ENCODE peak calls at places on chromosomes 11 and 22, in five cellular contexts. A, Z, R, W and U are unnamed samples.

GRCh38 chr11:14902650-14903350 is 10.8 kb upstream of the CYP2R1 start:
- DNase-seq in Z (no peak), W (no peak), R (no peak), A (no peak), U (no peak)

GRCh38 chr11:12675951-12676711 is 1.9 kb downstream of the TEAD1 start:
- DNase-seq in R (no peak), A (no peak), Z (no peak), W (peak; percentile 34), U (no peak)

GRCh38 chr11:117868815-117869642 is 7.4 kb downstream of the FXYD6 start:
- DNase-seq in W (no peak), Z (no peak), A (no peak), R (no peak), U (peak; percentile 53)

GRCh38 chr22:46575915-46576555 is 38.6 kb upstream of the CELSR1 start:
- DNase-seq in Z (no peak), R (no peak), W (no peak), A (no peak), U (peak; percentile 71)

GRCh38 chr22:48673806-48674500 is 1153.7 kb downstream of the BRD1 start:
- DNase-seq in Z (no peak), W (no peak), R (no peak), A (no peak), U (no peak)

GRCh38 chr11:827146-827860 is 416 bp upstream of the CRACR2B start:
- DNase-seq in A (peak; percentile 47), Z (no peak), R (no peak), W (peak; percentile 56), U (peak; percentile 87)

GRCh38 chr22:41949297-41949965 is 2.5 kb upstream of the CENPM start:
- DNase-seq in A (no peak), W (no peak), Z (no peak), R (no peak), U (no peak)

GRCh38 chr22:49015459-49015858 is 812.2 kb downstream of the BRD1 start:
- DNase-seq in W (peak; percentile 25), Z (no peak), A (no peak), R (no peak), U (no peak)

GRCh38 chr11:65559951-65560537 is 1.9 kb upstream of the LTBP3 start:
- DNase-seq in Z (peak; percentile 89), W (no peak), R (no peak), A (peak; percentile 64), U (no peak)

GRCh38 chr11:111469200-111469599 is 43.0 kb downstream of the BTG4 start:
- DNase-seq in Z (no peak), R (no peak), W (no peak), A (no peak), U (no peak)

GRCh38 chr11:42049650-42050049 is 590.2 kb upstream of the LRRC4C start:
- DNase-seq in W (no peak), R (no peak), Z (no peak), A (no peak), U (no peak)

DNA sequence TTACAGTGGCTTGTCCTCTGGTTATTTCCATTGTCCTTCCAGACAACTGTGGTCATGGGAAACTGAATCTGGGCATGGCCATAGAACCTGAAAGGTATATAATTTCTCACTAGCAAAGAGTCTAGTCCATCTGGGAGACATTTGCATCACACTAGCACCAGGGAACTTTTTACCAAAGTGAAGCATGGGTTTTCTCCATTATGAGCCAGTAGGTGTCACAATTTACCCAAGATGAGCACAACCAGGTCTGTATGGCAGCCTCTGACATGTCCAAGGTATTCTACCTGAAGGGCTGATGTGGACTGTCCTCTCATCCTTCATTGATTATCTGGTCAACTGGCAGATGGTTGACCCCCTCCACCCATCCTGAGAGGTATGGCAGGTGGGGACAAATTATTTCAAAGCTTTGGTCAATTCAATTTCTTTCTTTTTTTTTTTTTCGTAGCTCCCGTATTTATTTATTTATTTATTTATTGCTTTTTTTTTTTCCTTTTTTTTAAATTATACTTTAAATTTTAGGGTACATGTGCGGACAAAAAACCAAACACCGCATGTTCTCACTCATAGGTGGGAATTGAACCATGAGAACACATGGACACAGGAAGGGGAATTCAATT is 425.9 kb downstream of the TMEM135 start:
- DNase-seq in W (peak; percentile 5), Z (peak; percentile 42), R (no peak), A (peak; percentile 38), U (peak; percentile 82)
- TF ChIP-seq REST in W (no peak), Z (no peak), R (no peak), A (no peak), U (no peak)

DNA sequence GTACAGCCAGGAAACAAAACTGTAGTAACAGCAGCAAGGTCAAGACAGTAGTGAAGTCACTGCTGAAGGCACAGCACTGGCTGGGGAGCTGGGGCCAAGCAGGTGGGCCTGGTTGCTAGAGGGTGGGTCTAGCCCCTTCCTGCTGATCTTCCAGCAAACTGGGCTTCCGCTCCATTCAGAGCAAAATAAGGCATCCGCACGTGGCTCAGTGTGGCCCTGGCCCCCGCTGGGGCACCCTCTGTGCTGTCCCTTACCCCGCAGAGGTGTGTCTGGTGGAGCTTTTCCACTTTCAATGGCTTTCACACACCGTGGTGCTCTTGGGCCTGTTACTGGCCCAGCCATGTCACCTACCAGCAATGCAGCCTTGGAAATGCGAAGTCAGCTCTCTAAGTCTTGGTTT is 162.4 kb upstream of the B3GAT1 start:
- DNase-seq in Z (no peak), A (no peak), W (no peak), R (no peak), U (no peak)
- H2AFZ ChIP-seq in Z (no peak overlapping the region), A (no peak overlapping the region), W (no peak overlapping the region), R (no peak overlapping the region), U (no peak overlapping the region)

DNA sequence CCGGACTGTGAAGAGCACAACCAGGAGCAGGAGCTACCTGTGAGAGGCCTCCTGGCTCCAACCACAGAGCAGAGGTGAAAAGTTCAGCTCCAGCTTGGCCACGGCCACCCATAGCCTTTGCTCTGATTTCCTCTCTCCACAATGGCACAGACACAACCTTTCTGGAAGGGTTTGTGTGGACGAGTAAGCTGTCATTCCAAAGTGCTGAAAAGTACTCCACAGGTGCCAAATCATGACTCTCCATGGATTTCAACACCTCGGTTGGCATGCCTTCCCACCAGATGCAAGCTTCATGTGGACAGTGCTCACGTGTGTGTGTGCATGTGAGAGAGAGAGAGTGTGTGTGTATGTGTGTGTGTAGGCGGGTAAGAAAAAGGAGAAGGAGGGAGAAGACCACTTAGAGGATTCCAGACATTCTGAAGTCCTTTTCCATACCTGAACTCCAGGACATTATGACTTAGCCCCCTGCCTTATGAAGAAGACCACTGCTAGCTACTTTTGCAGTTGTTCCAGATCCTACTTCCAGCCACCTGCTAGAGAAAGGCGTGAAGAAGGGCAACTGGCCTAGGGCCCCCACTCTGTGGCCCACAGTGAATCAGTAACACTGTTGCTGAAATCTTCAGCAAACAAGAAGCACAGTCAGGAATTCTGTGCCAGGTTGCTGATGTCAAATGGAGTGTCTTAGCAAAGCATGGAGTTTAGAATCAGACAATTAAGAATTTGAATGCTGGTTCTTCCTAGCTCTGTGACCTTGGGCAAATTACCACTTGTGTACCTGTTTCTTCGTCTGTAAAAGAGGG is 13.9 kb upstream of the NAV2 start:
- DNase-seq in W (no peak), R (no peak), A (no peak), Z (no peak), U (no peak)
- TF ChIP-seq REST in W (no peak), R (no peak), A (no peak), Z (no peak), U (no peak)

GRCh38 chr22:21652547-21653545 is 10.7 kb downstream of the SDF2L1 start:
- DNase-seq in A (no peak), Z (no peak), R (no peak), W (no peak), U (peak; percentile 66)
- H2AFZ ChIP-seq in A (no peak overlapping the region), Z (no peak overlapping the region), R (peak overlapping the region; percentile 90), W (peak overlapping the region; percentile 98), U (peak overlapping the region; percentile 73)

GRCh38 chr11:134801526-134801925 is 389.5 kb upstream of the B3GAT1 start:
- DNase-seq in Z (no peak), A (no peak), W (peak; percentile 25), R (no peak), U (peak; percentile 16)
- TF ChIP-seq REST in Z (no peak), A (no peak), W (no peak), R (no peak), U (no peak)

GRCh38 chr11:93034640-93035039 is 65.2 kb downstream of the MTNR1B start:
- DNase-seq in W (no peak), A (no peak), R (no peak), Z (no peak), U (no peak)

GRCh38 chr11:93033093-93033492 is 63.6 kb downstream of the MTNR1B start:
- DNase-seq in A (no peak), Z (no peak), W (no peak), R (no peak), U (no peak)

GRCh38 chr11:93034031-93034430 is 64.6 kb downstream of the MTNR1B start:
- DNase-seq in Z (no peak), A (peak; percentile 71), W (no peak), R (no peak), U (no peak)

GRCh38 chr11:93031386-93031785 is 61.9 kb downstream of the MTNR1B start:
- DNase-seq in Z (no peak), A (no peak), W (no peak), R (no peak), U (peak; percentile 61)

DNA sequence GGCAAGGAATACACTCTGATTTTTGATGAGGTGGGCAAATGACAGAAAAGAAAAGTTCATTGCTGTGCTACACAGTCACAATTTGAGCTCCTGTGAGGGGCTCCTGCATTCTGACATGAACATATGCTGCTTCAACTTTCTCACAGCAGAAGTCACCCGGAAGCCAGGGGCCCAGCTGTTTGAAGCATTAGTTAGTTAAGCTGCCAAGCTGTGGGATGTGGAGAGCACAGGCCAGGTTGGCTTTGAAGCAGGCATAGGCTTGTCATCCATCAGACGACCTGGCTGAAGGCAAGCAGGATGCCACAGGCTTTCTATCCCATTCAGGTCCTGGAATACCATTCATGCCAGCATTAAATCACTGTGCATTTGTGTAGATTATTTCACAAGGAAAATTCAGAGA is 63.1 kb downstream of the MTNR1B start:
- DNase-seq in Z (no peak), A (no peak), R (no peak), W (no peak), U (no peak)
- H2AFZ ChIP-seq in Z (no peak overlapping the region), A (no peak overlapping the region), R (no peak overlapping the region), W (no peak overlapping the region), U (no peak overlapping the region)

DNA sequence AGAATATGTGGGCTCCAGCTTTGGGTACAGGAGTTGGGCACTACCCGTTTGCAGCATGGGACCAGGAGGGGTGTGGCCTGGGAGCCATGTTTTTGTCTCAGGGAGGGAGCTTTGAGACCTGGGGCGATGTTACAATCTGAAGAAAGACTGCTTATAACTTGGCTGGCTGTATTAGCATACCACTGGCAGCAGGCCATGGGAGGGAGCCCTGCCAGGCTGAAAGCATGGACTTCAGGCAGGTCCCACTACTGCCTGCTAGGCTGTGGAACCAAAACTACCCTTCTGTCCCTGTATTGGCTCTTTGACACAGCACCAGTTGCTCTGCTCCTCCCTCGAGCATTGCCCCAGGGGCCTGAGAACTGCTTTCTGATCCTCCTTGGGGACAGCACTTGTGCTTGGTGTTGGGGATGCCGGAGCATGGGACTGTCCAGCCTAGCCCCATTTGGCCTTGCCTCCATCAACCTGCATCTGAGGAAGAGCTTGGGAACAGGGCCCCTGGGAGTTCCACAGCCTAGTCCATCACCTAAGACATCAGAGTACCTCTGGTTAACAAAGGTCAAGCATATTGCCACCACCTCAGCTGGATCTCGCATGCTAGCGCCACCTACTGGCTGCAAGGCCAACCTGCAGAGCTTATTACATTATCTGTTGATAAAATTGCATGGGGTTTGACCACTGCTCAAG is 217.4 kb downstream of the SBF2 start:
- DNase-seq in R (no peak), W (no peak), A (peak; percentile 19), Z (peak; percentile 19), U (peak; percentile 83)
- TF ChIP-seq REST in R (no peak), W (no peak), A (no peak), Z (no peak), U (no peak)